ENCODE peak calls at places on chromosomes 11 and 22, in five cellular contexts. A, S, U, W and P are unnamed samples. For H3K79me1, the result is how much of the 10 kb centered on the place peaks cover.

GRCh38 chr11:41872458-41872857 is 413.0 kb upstream of the LRRC4C start:
- DNase-seq in A (no peak), S (no peak), U (no peak), W (peak), P (no peak)

GRCh38 chr11:23729088-23729487 is 767.8 kb upstream of the LUZP2 start:
- DNase-seq in A (no peak), S (no peak), U (peak), W (peak), P (no peak)

GRCh38 chr11:11578542-11578941 is 43.3 kb downstream of the GALNT18 start:
- DNase-seq in A (peak), S (no peak), U (no peak), W (no peak), P (no peak)

GRCh38 chr11:28228196-28228595 is 120.0 kb downstream of the METTL15 start:
- DNase-seq in A (no peak), S (no peak), U (no peak), W (no peak), P (no peak)

GRCh38 chr11:131392528-131393255 is 22.3 kb downstream of the NTM start:
- DNase-seq in A (peak), S (peak), U (no peak), W (peak), P (no peak)

GRCh38 chr11:100821198-100821597 is 134.1 kb downstream of the ARHGAP42 start:
- DNase-seq in A (no peak), S (no peak), U (peak), W (peak), P (no peak)

GRCh38 chr22:44145544-44145943 is 35.2 kb upstream of the PARVG start:
- DNase-seq in A (no peak), S (no peak), U (no peak), W (no peak), P (no peak)

GRCh38 chr22:48448821-48449220 is 1378.9 kb downstream of the BRD1 start:
- DNase-seq in A (no peak), S (no peak), U (no peak), W (no peak), P (no peak)

GRCh38 chr11:62108017-62108750 is 15.6 kb upstream of the INCENP start:
- DNase-seq in A (peak), S (peak), U (peak), W (peak), P (peak)

GRCh38 chr11:125165111-125165663 is 636 bp downstream of the PKNOX2 start:
- DNase-seq in A (no peak), S (no peak), U (peak), W (peak), P (peak)

GRCh38 chr22:40042312-40042711 is 47.6 kb downstream of the FAM83F start:
- DNase-seq in A (no peak), S (no peak), U (no peak), W (no peak), P (no peak)

GRCh38 chr11:1938343-1939005 is 8.7 kb upstream of the MRPL23 start:
- DNase-seq in A (no peak), S (no peak), U (no peak), W (no peak), P (no peak)

GRCh38 chr22:44587911-44588310 is 89.9 kb upstream of the RTL6 start:
- DNase-seq in A (no peak), S (no peak), U (no peak), W (no peak), P (no peak)

GRCh38 chr11:55942785-55943392 is 6.7 kb upstream of the OR5I1 start:
- DNase-seq in A (no peak), S (no peak), U (peak), W (peak), P (peak)

DNA sequence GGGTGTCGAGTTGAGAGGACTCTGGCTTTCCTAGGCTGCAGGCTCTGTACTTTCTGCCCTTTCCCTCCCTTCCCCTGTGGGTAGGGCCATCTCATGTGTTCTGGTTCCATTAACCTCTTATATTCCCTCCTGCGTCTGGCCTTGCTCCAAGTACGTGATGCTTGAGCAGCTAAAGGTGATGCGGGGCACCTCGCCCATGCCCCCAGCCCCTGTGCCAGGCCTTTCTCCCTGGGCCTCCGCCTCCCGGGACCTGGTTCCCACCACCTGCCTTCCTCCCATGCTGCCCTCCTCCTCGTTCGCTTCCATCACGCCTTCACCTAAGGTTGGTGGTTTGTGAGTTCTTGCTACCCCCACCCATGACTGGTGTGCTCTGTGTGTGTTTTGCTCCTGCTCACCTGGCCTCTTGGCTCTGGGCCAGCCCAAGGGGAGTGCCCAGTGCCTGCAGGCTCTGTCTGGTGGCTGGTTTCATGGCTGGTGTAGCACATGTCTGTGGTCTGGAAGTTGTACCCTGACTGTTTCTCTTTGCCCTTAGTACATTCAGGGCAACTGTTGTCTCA is 34.1 kb downstream of the PHLDB1 start:
- DNase-seq in A (no peak), S (no peak), U (no peak), W (no peak), P (no peak)
- H3K79me1 ChIP-seq in A (under half), S (under half), U (under half), W (under half), P (under half)

GRCh38 chr11:123187670-123188507 is 7.2 kb downstream of the CLMP start:
- DNase-seq in A (no peak), S (no peak), U (no peak), W (peak), P (no peak)
- H2AK5ac ChIP-seq in A (no peak), S (peak), U (no peak), W (peak), P (no peak)

DNA sequence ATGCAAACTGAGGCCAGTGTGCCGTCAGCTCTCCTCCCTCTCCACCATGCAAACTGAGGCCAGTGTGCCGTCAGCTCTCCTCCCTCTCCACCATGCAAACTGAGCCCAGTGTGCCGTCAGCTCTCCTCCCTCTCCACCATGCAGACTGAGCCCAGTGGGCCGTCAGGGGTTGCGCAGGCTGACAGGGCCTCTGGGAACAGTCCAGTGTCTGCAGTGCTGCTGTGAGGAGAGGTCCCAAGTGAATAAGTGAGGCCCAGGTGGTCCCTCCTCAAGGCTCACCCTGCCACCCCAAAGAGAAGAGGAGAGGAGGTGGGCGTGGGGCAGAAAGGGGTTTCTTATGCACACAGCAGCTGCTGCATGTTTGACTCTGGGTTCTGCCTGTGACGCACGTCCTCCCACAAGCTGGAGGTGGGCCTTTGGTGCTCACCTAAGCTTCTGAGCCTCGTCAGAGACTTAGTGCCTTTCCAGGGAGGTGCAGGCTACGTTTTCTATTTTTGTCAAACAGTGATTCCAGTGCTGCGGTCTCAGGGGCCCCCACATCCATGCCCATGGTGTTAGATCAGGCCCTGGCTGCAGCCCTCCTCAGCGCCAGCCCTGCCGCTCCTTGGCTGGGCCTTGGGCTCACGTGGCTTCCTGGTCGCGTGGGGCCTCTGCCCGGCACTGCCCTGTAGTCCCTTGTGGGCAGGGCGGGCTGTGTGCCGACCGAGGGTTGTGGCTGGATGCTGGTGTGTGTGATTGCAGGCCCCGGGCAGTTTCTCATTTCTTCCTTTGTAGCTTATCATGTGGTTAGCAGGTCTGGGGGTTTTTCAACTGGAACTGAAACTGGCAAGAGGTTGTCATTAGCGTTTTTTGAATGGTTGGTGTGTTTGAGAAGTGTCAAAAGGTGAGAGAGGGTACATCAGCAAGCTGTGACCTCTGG is 7.1 kb downstream of the TPCN2 start:
- DNase-seq in A (no peak), S (no peak), U (no peak), W (no peak), P (no peak)
- H3K79me1 ChIP-seq in A (under half), S (under half), U (under half), W (under half), P (under half)

DNA sequence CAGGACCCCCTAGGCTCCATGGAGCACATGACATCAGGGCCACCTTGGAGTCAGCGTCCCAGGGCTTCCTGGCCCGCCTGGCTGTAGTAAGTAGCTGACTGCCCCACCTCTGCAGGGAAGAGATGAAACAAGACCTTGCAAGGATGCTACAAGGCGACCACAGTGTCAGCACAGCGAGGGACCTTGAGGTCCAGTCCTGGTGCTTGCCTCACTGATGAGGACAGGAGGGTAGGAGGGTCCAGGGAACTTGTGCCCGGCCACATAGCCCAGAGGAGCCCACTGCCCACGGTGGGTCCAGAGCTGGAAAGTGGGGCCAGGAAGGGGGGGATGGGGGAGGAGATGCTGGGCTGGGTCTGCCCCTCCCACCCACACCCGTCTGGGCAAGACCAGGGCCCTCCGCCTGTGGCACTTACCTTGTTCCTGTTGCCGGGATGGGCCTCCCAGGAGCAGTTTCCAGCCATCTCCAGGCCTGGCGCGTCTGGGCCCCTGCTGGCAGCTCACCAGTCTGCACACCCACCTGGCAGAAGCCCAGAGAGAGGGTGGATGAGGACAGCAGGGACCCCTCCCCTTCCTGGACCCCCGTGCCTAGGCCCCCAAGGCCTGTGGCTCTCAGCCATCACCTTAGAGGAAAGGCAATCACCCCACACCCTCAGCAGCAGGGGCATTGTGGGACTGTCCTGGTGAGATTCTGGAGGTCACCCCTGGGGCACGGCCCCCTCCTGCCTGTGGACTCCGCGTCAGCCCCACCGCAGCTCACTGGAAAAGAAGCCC is 3.4 kb downstream of the MRGPRF start:
- DNase-seq in A (no peak), S (no peak), U (no peak), W (no peak), P (no peak)
- H2AK5ac ChIP-seq in A (no peak), S (no peak), U (peak), W (no peak), P (peak)

GRCh38 chr11:119730347-119730613 is 1.3 kb upstream of the NECTIN1 start:
- DNase-seq in A (no peak), S (no peak), U (no peak), W (no peak), P (no peak)
- H3K79me1 ChIP-seq in A (under half), S (under half), U (under half), W (under half), P (under half)

DNA sequence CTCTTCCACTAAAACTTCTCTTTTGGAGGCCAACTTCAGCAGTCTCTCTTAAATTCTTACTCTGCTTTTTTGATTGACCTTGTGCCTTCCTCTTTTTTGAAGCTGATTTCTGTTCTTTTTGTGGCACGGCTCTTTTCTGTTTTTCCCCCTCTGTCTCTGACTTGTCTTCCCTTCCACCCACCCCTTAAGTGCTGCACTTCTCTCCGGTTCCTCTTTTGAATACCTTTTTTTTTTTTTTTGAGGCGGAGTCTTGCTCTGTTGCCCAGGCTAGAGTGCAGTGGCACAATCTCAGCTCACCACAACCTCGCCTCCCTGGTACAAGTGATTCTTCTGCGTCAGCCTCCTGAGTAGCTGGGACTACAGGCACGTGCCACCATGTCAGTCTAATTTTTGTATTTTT is 211.9 kb downstream of the BLID start:
- DNase-seq in A (no peak), S (no peak), U (no peak), W (no peak), P (no peak)
- H2AK5ac ChIP-seq in A (no peak), S (no peak), U (no peak), W (no peak), P (no peak)

GRCh38 chr22:20575724-20576444 is 68.5 kb downstream of the MED15 start:
- DNase-seq in A (no peak), S (no peak), U (no peak), W (no peak), P (no peak)

GRCh38 chr22:20578192-20578591 is 70.8 kb downstream of the MED15 start:
- DNase-seq in A (no peak), S (no peak), U (no peak), W (no peak), P (no peak)

GRCh38 chr22:20576445-20576816 is 69.0 kb downstream of the MED15 start:
- DNase-seq in A (no peak), S (no peak), U (no peak), W (no peak), P (no peak)

GRCh38 chr22:20577549-20577975 is 70.2 kb downstream of the MED15 start:
- DNase-seq in A (no peak), S (no peak), U (no peak), W (no peak), P (no peak)

GRCh38 chr22:20577045-20577444 is 69.6 kb downstream of the MED15 start:
- DNase-seq in A (no peak), S (no peak), U (no peak), W (no peak), P (no peak)
- H3K79me1 ChIP-seq in A (under half), S (under half), U (under half), W (under half), P (under half)

GRCh38 chr11:133889188-133889587 is 43.9 kb upstream of the SPATA19 start:
- DNase-seq in A (no peak), S (no peak), U (no peak), W (no peak), P (no peak)

GRCh38 chr11:133889893-133890292 is 44.6 kb upstream of the SPATA19 start:
- DNase-seq in A (no peak), S (no peak), U (no peak), W (no peak), P (no peak)

GRCh38 chr11:133887692-133888332 is 42.5 kb upstream of the SPATA19 start:
- DNase-seq in A (no peak), S (no peak), U (no peak), W (no peak), P (no peak)

GRCh38 chr11:133886029-133886428 is 40.7 kb upstream of the SPATA19 start:
- DNase-seq in A (no peak), S (no peak), U (no peak), W (no peak), P (no peak)
- H2AK5ac ChIP-seq in A (no peak), S (no peak), U (no peak), W (no peak), P (no peak)

GRCh38 chr22:36318442-36318841 is 65.5 kb downstream of the APOL1 start:
- DNase-seq in A (no peak), S (no peak), U (no peak), W (no peak), P (no peak)
- H3K79me1 ChIP-seq in A (under half), S (under half), U (under half), W (under half), P (under half)

GRCh38 chr11:20617346-20617745 is 17.9 kb downstream of the SLC6A5 start:
- DNase-seq in A (no peak), S (no peak), U (no peak), W (no peak), P (no peak)
- H2AK5ac ChIP-seq in A (no peak), S (no peak), U (no peak), W (no peak), P (no peak)